ENCODE peak calls at places on chromosomes 11 and 22, in four cellular contexts. T, D, G and I are unnamed samples.

GRCh38 chr11:121086866-121087265 is 14.2 kb upstream of the TECTA start:
- DNase-seq in T (no peak), D (no peak), G (no peak), I (no peak)

GRCh38 chr11:82043316-82043715 is 690.3 kb downstream of the FAM181B start:
- DNase-seq in T (no peak), D (no peak), G (no peak), I (no peak)

GRCh38 chr11:126391970-126392637 is 36.6 kb downstream of the ST3GAL4 start:
- DNase-seq in T (no peak), D (no peak), G (no peak), I (peak)

GRCh38 chr11:108915666-108916065 is 250.8 kb downstream of the DDX10 start:
- DNase-seq in T (no peak), D (no peak), G (no peak), I (no peak)

GRCh38 chr11:106585061-106585460 is 433.2 kb downstream of the GUCY1A2 start:
- DNase-seq in T (no peak), D (no peak), G (no peak), I (no peak)

GRCh38 chr22:46793497-46793896 is 31.0 kb downstream of the TBC1D22A start:
- DNase-seq in T (no peak), D (no peak), G (no peak), I (no peak)

GRCh38 chr22:19495562-19496323 is 16.0 kb downstream of the CDC45 start:
- DNase-seq in T (no peak), D (no peak), G (no peak), I (no peak)

GRCh38 chr11:934437-934950 is 8.8 kb downstream of the AP2A2 start:
- DNase-seq in T (no peak), D (no peak), G (no peak), I (no peak)

GRCh38 chr11:48075637-48076036 is 95.3 kb downstream of the PTPRJ start:
- DNase-seq in T (no peak), D (no peak), G (no peak), I (no peak)